ENCODE peak calls at places on chromosome 17, in five cellular contexts. S is HCT116, G is breast epithelium, F is H1, M is body of pancreas. C is an unnamed sample.
A peak's percentile ranks its signal among the peaks of the same experiment; 100 is the strongest.

GRCh38 chr17:65841116-65841515 is 279.7 kb upstream of the AXIN2 start:
- DNase-seq in F (no peak), M (no peak), S (no peak), G (no peak), C (no peak)

GRCh38 chr17:74262601-74263000 is 11.4 kb upstream of the DNAI2 start:
- DNase-seq in M (no peak), G (no peak), S (no peak), F (no peak), C (no peak)

GRCh38 chr17:61678339-61678738 is 87.3 kb upstream of the NACA2 start:
- DNase-seq in M (no peak), G (no peak), S (no peak), F (no peak), C (no peak)

GRCh38 chr17:43018008-43018853 is 4.0 kb downstream of the VAT1 start:
- DNase-seq in F (no peak), M (no peak), G (no peak), S (no peak), C (peak; percentile 57)

GRCh38 chr17:52827526-52827925 is 669.0 kb upstream of the CA10 start:
- DNase-seq in F (no peak), S (no peak), M (no peak), G (no peak), C (no peak)

GRCh38 chr17:27155866-27156265 is 138.0 kb upstream of the WSB1 start:
- DNase-seq in F (no peak), G (no peak), S (no peak), M (no peak), C (no peak)

GRCh38 chr17:59839646-59840328 is 53.0 kb downstream of the TUBD1 start:
- DNase-seq in S (no peak), G (no peak), M (no peak), F (no peak), C (no peak)

GRCh38 chr17:13212861-13213260 is 195.0 kb upstream of the ELAC2 start:
- DNase-seq in F (no peak), M (no peak), S (no peak), G (no peak), C (no peak)

GRCh38 chr17:73430848-73431247 is 119.0 kb upstream of the CDC42EP4 start:
- DNase-seq in F (no peak), M (no peak), G (no peak), S (no peak), C (peak; percentile 39)

GRCh38 chr17:64783556-64784352 is 121.6 kb upstream of the SMURF2 start:
- DNase-seq in M (peak; percentile 7), S (no peak), F (no peak), G (peak; percentile 40), C (no peak)

GRCh38 chr17:70969540-70970034 is 800.3 kb downstream of the KCNJ2 start:
- DNase-seq in S (no peak), G (no peak), M (no peak), F (no peak), C (no peak)

GRCh38 chr17:30716461-30717289 is 107.8 kb downstream of the CRLF3 start:
- DNase-seq in G (no peak), S (no peak), F (no peak), M (no peak), C (peak; percentile 11)

GRCh38 chr17:76645481-76645880 is 1.9 kb upstream of the ST6GALNAC1 start:
- DNase-seq in S (no peak), F (no peak), G (no peak), M (no peak), C (no peak)

GRCh38 chr17:64278614-64279013 is 15.6 kb upstream of the TEX2 start:
- DNase-seq in M (no peak), G (no peak), F (no peak), S (peak; percentile 16), C (no peak)

GRCh38 chr17:79294459-79295071 is 219.9 kb downstream of the ENGASE start:
- DNase-seq in M (peak; percentile 73), G (peak; percentile 62), F (peak; percentile 95), S (no peak), C (peak; percentile 51)

DNA sequence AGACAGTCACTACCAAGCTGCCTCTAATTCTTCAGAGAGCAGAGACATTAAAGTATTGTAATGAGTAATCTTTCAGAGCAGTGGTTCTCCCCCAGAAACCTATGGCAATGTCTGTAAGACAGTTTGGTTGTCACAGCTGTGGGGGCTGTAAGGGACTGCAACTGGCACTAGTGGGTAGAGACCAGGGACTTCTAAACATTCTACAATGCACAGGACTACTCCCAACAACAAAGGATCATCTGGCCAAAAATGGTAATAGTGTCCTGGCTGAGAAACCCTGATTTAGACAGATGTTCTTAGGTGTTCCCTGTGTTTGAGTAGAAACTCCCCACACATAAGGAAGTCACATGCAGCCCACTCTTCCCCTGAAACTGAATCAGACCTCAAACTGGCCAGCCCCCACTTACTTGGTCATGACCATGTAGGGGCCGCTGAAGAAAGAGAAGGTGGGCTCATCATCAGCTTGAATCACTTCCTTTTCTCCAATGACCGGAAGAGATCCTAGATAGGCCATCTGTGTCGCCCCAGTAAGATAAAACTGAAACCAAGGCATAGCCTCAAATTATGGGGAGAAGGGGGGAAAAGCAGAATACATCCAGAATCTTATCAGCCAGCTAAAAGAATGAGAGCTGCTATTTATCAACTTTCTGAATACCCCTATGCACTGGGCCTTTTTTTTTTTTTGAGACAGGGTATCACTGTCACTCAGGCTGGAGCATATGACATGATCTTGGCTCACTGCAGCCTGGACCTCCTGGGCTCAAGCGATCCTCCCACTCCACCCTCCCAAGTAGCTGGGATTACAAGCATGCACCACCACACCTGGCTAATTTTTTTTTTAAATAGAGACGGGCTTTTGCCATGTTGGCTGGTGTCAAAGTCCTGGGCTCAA is 75.8 kb downstream of the TEX14 start:
- DNase-seq in M (no peak), G (no peak), F (no peak), S (no peak), C (no peak)
- TF ChIP-seq POLR2A in M (no peak), G (no peak), F (no peak), S (no peak), C (no peak)

GRCh38 chr17:48927978-48928716 is 16.5 kb downstream of the SNF8 start:
- DNase-seq in M (no peak), F (no peak), S (no peak), G (no peak), C (no peak)

GRCh38 chr17:48928876-48929811 is 15.5 kb downstream of the SNF8 start:
- DNase-seq in M (no peak), G (no peak), S (no peak), F (no peak), C (no peak)

GRCh38 chr17:48929812-48930165 is 14.9 kb downstream of the SNF8 start:
- DNase-seq in F (no peak), G (no peak), M (no peak), S (no peak), C (no peak)

GRCh38 chr17:48930435-48930873 is 14.2 kb downstream of the SNF8 start:
- DNase-seq in F (no peak), G (no peak), S (no peak), M (no peak), C (no peak)

DNA sequence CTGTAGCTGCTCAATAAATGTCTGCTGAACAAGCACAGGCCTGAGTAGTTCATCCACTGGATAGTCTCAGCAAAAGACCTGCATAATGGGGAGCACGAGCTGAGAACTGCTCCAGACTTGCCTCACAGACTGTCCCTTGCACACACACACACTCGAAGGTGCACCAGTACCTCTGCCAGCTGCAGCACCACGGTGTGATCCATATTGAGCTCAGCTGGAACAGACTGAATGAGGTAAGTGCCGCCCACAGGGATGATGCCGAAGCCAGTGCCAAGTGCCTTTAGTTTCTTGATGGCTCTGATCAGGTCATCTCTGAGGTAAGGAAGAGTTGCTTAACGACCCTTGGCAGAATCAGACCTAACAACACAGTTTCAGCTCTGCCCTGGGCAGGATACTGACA is 11.6 kb downstream of the SNF8 start:
- DNase-seq in S (no peak), F (no peak), M (no peak), G (no peak), C (no peak)
- TF ChIP-seq POLR2A in S (no peak), F (no peak), M (no peak), G (no peak), C (no peak)

DNA sequence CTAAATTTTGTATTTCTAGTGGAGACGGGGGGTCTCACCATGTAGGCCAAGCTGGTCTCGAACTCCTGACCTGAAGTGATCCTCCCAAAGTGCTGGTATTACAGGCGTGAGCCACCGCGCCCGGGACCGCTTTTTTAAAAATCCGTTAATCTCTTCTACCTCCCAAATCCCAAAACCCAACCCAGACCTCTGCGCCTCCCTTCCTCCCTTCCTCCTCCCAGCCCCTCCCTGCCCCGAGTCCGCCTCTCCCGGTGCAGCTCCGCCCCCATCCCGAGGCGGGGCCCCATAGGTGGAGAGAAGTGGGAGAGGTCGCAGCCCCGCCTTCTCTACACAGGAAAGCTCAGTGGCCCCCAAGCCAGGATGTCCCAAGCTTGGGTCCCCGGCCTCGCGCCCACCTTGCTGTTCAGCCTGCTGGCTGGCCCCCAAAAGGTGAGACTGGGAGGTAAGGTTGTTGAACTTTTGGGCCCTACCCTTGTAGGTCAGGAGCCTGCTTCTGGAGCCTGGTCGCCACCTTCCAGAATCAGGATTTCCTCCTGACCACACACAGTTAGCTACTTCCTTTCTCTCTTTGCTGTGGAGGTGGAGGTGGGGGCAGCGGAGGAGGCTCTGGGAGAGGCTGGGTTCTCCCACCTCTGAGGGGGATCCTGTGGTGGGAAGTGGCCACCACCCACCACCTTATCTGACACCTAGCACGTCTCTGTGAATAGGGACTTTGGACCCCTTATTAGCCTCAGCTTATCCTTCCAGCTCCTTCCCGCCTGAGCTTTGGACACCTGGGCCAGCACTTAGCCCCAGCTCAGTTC is at the start of gene TMEM92:
- DNase-seq in M (peak; percentile 31), F (peak; percentile 92), S (peak; percentile 62), G (no peak), C (no peak)
- TF ChIP-seq POLR2A in M (no peak), F (no peak), S (no peak), G (no peak), C (no peak)

DNA sequence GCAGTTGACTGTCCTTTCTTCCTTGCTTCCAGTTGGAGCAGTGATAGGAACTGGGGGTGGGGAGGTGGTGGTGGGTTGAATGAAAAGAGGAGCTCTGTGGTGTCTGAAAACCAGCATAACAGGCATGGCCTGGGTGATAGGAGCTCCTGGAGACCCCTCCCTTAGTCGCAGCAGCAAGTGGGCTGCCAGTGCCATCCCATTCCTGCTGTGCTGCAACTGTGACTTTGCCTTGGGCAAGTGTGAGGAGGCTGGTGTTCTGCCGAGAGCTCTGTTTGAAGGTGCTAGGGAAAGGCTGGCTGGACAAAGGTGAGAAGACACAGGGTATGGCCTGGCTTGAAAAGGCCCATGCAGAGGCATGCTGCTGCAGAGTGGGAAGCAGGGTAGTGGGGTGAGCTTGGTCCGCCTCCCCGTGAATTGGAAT is 2.7 kb upstream of the CDK5R1 start:
- DNase-seq in F (no peak), M (no peak), S (no peak), G (no peak), C (no peak)
- TF ChIP-seq POLR2A in F (no peak), M (no peak), S (no peak), G (no peak), C (no peak)

GRCh38 chr17:83051423-83052240 is 27.8 kb upstream of the METRNL start:
- DNase-seq in M (peak; percentile 98), G (peak; percentile 96), S (peak; percentile 97), F (peak; percentile 94), C (peak; percentile 97)
- TF ChIP-seq POLR2A in M (peak; percentile 91), G (peak; percentile 51), S (peak; percentile 65), F (no peak), C (peak; percentile 75)

GRCh38 chr17:4480929-4481898 is 17.5 kb upstream of the SPNS2 start:
- DNase-seq in M (no peak), S (no peak), F (no peak), G (no peak), C (no peak)
- TF ChIP-seq POLR2A in M (no peak), S (no peak), F (no peak), G (no peak), C (no peak)

GRCh38 chr17:16286947-16287562 is 66.2 kb downstream of the CENPV start:
- DNase-seq in S (no peak), M (no peak), G (no peak), F (peak; percentile 54), C (peak; percentile 28)
- TF ChIP-seq POLR2A in S (no peak), M (no peak), G (no peak), F (no peak), C (no peak)

C was measured in erythroblast.